ENCODE peak calls at places on chromosomes 13 and 19, in six cellular contexts. A, S, R, W, P and D are unnamed samples.
A peak's percentile ranks its signal among the peaks of the same experiment; 100 is the strongest.

GRCh38 chr19:10678813-10679212 is 22.4 kb upstream of the QTRT1 start:
- DNase-seq in A (no peak), R (no peak), P (no peak), S (no peak), W (no peak), D (no peak)

GRCh38 chr13:51840141-51840540 is 4.8 kb downstream of the TMEM272 start:
- DNase-seq in A (no peak), S (no peak), R (no peak), W (no peak), P (no peak), D (no peak)

GRCh38 chr13:79423801-79424642 is 18.0 kb upstream of the RBM26 start:
- DNase-seq in P (no peak), S (no peak), A (peak; percentile 56), W (no peak), R (peak; percentile 75), D (no peak)

GRCh38 chr19:19137556-19138109 is 645 bp downstream of the TMEM161A start:
- DNase-seq in A (no peak), P (no peak), R (peak; percentile 37), S (peak; percentile 29), W (no peak), D (no peak)

GRCh38 chr13:113802761-113803160 is 43.7 kb downstream of the TMEM255B start:
- DNase-seq in S (no peak), P (no peak), W (no peak), A (no peak), R (peak; percentile 43), D (no peak)

GRCh38 chr13:82867284-82867683 is 1015.0 kb downstream of the SLITRK1 start:
- DNase-seq in S (no peak), R (no peak), W (no peak), A (peak; percentile 4), P (no peak), D (no peak)

GRCh38 chr19:38395381-38396127 is 7.1 kb downstream of the SPRED3 start:
- DNase-seq in W (no peak), S (no peak), A (no peak), R (peak; percentile 40), P (no peak), D (no peak)

GRCh38 chr19:498977-499623 is 2.8 kb downstream of the MADCAM1 start:
- DNase-seq in R (no peak), W (no peak), A (no peak), P (no peak), S (no peak), D (no peak)

GRCh38 chr13:113112893-113113845 is 7.6 kb downstream of the F7 start:
- DNase-seq in A (no peak), S (peak; percentile 1), R (no peak), P (no peak), W (no peak), D (no peak)

GRCh38 chr13:38303816-38304215 is 45.8 kb upstream of the UFM1 start:
- DNase-seq in R (no peak), A (no peak), W (no peak), S (no peak), P (no peak), D (no peak)

GRCh38 chr19:27851543-27852060 is 1361.3 kb downstream of the UQCRFS1 start:
- DNase-seq in S (no peak), A (no peak), R (no peak), W (no peak), P (no peak), D (no peak)

GRCh38 chr13:79986890-79987289 is 354.0 kb downstream of the SPRY2 start:
- DNase-seq in P (no peak), R (no peak), W (no peak), S (no peak), A (no peak), D (no peak)

GRCh38 chr19:35703343-35703742 is 1.0 kb upstream of the ZBTB32 start:
- DNase-seq in A (no peak), S (peak; percentile 75), W (peak; percentile 56), P (no peak), R (peak; percentile 65), D (no peak)

GRCh38 chr13:42602910-42603309 is 29.0 kb downstream of the TNFSF11 start:
- DNase-seq in W (no peak), P (no peak), S (no peak), R (no peak), A (no peak), D (no peak)

GRCh38 chr19:29247912-29248311 is 35.0 kb upstream of the UQCRFS1 start:
- DNase-seq in R (no peak), S (no peak), W (no peak), P (no peak), A (no peak), D (no peak)

GRCh38 chr13:101487046-101487830 is 34.8 kb downstream of the ITGBL1 start:
- DNase-seq in S (no peak), A (no peak), R (no peak), W (no peak), P (no peak), D (no peak)

GRCh38 chr19:56393119-56394012 is at the start of gene ZNF582:
- DNase-seq in W (peak; percentile 93), A (peak; percentile 86), P (peak; percentile 87), S (peak; percentile 85), R (peak; percentile 99), D (peak; percentile 70)

GRCh38 chr13:110625771-110626321 is 10.5 kb downstream of the NAXD start:
- DNase-seq in W (no peak), R (no peak), P (no peak), A (no peak), S (no peak), D (no peak)

GRCh38 chr19:2478324-2478755 is 2.4 kb downstream of the GADD45B start:
- DNase-seq in A (peak; percentile 78), S (peak; percentile 79), R (peak; percentile 78), W (peak; percentile 74), P (no peak), D (no peak)

GRCh38 chr13:98910501-98910951 is 67.3 kb downstream of the DOCK9 start:
- DNase-seq in P (peak; percentile 35), R (no peak), A (peak; percentile 94), W (no peak), S (no peak), D (no peak)

GRCh38 chr13:61013782-61014181 is 401.9 kb downstream of the PCDH20 start:
- DNase-seq in P (no peak), S (no peak), A (no peak), R (no peak), W (no peak), D (no peak)

GRCh38 chr13:114146629-114147028 is 14.2 kb upstream of the RASA3 start:
- DNase-seq in P (no peak), A (no peak), W (no peak), S (no peak), R (peak; percentile 62), D (no peak)

GRCh38 chr19:16496613-16496983 is 404 bp downstream of the C19orf44 start:
- DNase-seq in S (no peak), A (peak; percentile 43), P (no peak), R (peak; percentile 18), W (no peak), D (peak; percentile 7)

GRCh38 chr19:44496711-44497110 is 3.6 kb downstream of the ZNF180 start:
- DNase-seq in R (no peak), W (no peak), A (no peak), P (no peak), S (no peak), D (no peak)
- H3K4me3 ChIP-seq in R (no peak overlapping the region), W (no peak overlapping the region), A (no peak overlapping the region), P (no peak overlapping the region), S (no peak overlapping the region), D (no peak overlapping the region)

DNA sequence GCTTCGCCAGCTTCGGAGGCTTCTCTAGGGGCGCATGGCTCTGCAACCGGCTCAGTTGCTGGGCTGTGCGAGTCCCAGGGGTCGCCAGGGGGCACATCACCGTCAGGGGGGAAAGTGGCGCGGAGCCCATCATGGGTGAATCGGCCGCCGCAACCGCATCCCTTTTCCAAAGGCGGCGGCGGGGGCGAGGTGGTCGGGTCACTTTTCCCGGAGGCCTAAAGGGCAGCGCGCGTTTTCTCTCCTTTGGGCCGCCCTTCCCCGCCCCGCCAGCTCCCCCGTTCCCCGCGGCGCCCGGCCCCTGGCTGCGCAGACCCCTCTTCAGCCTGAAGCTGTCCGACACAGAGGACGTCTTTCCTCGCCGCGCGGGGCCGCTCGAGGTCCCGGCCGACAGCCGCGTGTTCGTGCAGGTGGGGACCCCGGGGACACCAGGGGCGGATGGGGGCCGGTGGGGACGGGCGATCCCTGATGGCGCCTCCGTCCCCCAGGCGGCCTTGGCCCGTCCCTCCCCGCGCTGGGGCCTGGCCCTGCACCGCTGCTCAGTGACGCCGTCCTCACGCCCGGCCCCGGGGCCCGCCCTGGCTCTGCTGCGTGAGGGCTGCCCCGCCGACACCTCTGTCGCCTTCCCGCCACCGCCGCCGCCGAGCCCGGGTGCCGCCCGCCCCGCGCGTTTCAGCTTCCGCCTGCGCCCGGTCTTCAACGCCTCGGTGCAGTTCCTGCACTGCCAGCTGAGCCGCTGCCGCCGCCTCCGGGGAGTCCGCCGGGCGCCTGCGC is 1.7 kb downstream of the TGFBR3L start:
- DNase-seq in W (peak; percentile 3), R (peak; percentile 71), S (no peak), A (no peak), P (no peak), D (no peak)
- H3K4me3 ChIP-seq in W (peak overlapping the region; percentile 38), R (peak overlapping the region; percentile 64), S (no peak overlapping the region), A (peak overlapping the region; percentile 49), P (peak overlapping the region; percentile 43), D (peak overlapping the region; percentile 49)

GRCh38 chr19:13838071-13838942 is 38.6 kb upstream of the NANOS3 start:
- DNase-seq in P (no peak), A (no peak), S (no peak), R (no peak), W (no peak), D (no peak)
- H3K4me3 ChIP-seq in P (peak overlapping the region; percentile 92), A (no peak overlapping the region), S (no peak overlapping the region), R (no peak overlapping the region), W (peak overlapping the region; percentile 92), D (peak overlapping the region; percentile 66)

GRCh38 chr19:4639531-4640246 is 373 bp downstream of the TNFAIP8L1 start:
- DNase-seq in P (no peak), R (no peak), A (no peak), W (no peak), S (peak; percentile 43), D (no peak)

GRCh38 chr19:4638828-4639530 is at the start of gene TNFAIP8L1:
- DNase-seq in R (peak; percentile 98), S (peak; percentile 98), W (peak; percentile 93), P (peak; percentile 59), A (peak; percentile 70), D (peak; percentile 25)

GRCh38 chr19:4638330-4638729 is 986 bp upstream of the TNFAIP8L1 start:
- DNase-seq in S (no peak), W (no peak), P (no peak), R (no peak), A (no peak), D (no peak)

GRCh38 chr19:4641132-4641531 is 1.8 kb downstream of the TNFAIP8L1 start:
- DNase-seq in S (no peak), P (no peak), W (no peak), A (peak; percentile 57), R (no peak), D (no peak)

DNA sequence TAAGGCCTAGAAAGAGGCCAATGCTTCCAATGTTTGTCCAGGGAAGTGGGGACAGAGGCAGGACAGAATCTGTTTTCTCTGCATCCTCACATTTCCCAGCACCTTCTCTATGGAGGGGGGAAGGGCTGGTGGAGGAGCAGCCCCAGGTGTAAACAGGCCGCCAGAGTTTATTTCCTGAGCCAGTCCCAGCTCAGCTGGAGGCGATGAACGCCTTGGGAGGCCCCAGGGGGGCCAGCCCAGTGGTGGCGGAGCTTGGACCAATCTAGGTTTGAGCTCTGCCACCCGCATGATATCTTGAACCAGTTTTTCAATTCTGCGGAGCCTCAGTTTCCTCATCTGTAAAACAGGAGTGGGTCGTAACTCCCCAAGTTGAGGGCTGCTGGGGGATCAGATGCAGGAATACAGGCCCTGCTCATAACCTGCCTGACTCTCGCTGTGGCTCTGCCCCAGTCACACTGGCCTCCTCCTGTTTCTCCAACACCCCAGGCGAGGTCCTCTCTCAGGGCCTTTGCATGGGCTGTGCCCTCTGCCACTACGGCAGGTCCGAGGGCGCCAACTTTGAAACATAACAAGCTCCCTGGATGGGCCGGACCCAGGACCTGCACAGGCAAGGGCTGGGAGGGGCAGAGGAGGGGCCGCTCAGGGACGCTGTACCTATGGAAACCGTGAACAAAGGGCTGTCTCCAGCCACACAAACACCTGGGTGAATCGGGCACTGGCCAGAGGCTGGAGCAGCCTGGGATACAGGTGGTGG is 1.1 kb downstream of the TNFAIP8L1 start:
- DNase-seq in R (peak; percentile 50), P (no peak), S (no peak), W (no peak), A (peak; percentile 15), D (no peak)
- H3K4me3 ChIP-seq in R (peak overlapping the region; percentile 75), P (peak overlapping the region; percentile 68), S (no peak overlapping the region), W (peak overlapping the region; percentile 72), A (peak overlapping the region; percentile 53), D (peak overlapping the region; percentile 72)